ENCODE peak calls at places on chromosomes 5 and 9, in eight cellular contexts. F is prostate gland, C is endothelial cell, H is left ventricle myocardium superior, D is GM12892, I is pancreas, Q is LoVo, M is ELR. T is an unnamed sample.
A peak's percentile ranks its signal among the peaks of the same experiment; 100 is the strongest.

GRCh38 chr9:107650321-107650720 is 160.8 kb upstream of the KLF4 start:
- DNase-seq in F (no peak), C (no peak), H (no peak), D (no peak), I (no peak), Q (no peak), M (peak; percentile 57), T (no peak)

GRCh38 chr5:171647043-171647899 is 138.3 kb upstream of the SMIM23 start:
- DNase-seq in F (no peak), C (no peak), H (no peak), D (no peak), I (no peak), Q (peak; percentile 16), M (peak; percentile 86), T (no peak)

GRCh38 chr5:142753114-142753764 is 16.9 kb upstream of the ARHGAP26 start:
- DNase-seq in F (peak; percentile 84), C (no peak), H (peak; percentile 88), D (no peak), I (no peak), Q (no peak), M (no peak), T (no peak)

GRCh38 chr5:11531805-11532204 is 372.4 kb downstream of the CTNND2 start:
- DNase-seq in F (no peak), C (no peak), H (no peak), D (no peak), I (no peak), Q (no peak), M (no peak), T (no peak)

GRCh38 chr5:29939988-29940387 is 1253.5 kb upstream of the CDH6 start:
- DNase-seq in F (no peak), C (no peak), H (no peak), D (no peak), I (no peak), Q (no peak), M (no peak), T (no peak)

GRCh38 chr9:33924978-33925797 is 108.2 kb downstream of the UBE2R2 start:
- DNase-seq in F (peak; percentile 51), C (peak; percentile 60), H (peak; percentile 46), D (no peak), I (no peak), Q (no peak), M (peak; percentile 73), T (peak; percentile 46)

GRCh38 chr5:93517828-93518227 is 63.2 kb downstream of the NR2F1-AS1 start:
- DNase-seq in F (no peak), C (no peak), H (no peak), D (no peak), I (no peak), Q (no peak), M (no peak), T (no peak)

GRCh38 chr5:80600943-80601693 is 31.0 kb upstream of the ANKRD34B start:
- DNase-seq in F (no peak), C (no peak), H (no peak), D (no peak), I (no peak), Q (no peak), M (no peak), T (peak; percentile 25)

GRCh38 chr5:149576021-149576420 is 5.3 kb upstream of the ARHGEF37 start:
- DNase-seq in F (no peak), C (no peak), H (no peak), D (no peak), I (no peak), Q (no peak), M (no peak), T (peak; percentile 34)

GRCh38 chr5:94268226-94268625 is 350.2 kb downstream of the KIAA0825 start:
- DNase-seq in F (no peak), C (no peak), H (no peak), D (no peak), I (no peak), Q (no peak), M (no peak), T (no peak)

GRCh38 chr5:41707853-41708603 is 162.2 kb downstream of the OXCT1 start:
- DNase-seq in F (no peak), C (peak; percentile 9), H (no peak), D (no peak), I (no peak), Q (peak; percentile 23), M (peak; percentile 63), T (no peak)

GRCh38 chr9:30075451-30076199 is 2308.8 kb upstream of the ACO1 start:
- DNase-seq in F (no peak), C (no peak), H (no peak), D (no peak), I (no peak), Q (peak; percentile 11), M (peak; percentile 22), T (no peak)

GRCh38 chr9:83346655-83347393 is 191.4 kb downstream of the FRMD3 start:
- DNase-seq in F (no peak), C (no peak), H (no peak), D (no peak), I (no peak), Q (no peak), M (no peak), T (no peak)

GRCh38 chr9:136722969-136723356 is 10.6 kb downstream of the DIPK1B start:
- DNase-seq in F (no peak), C (no peak), H (no peak), D (no peak), I (peak; percentile 76), Q (no peak), M (peak; percentile 33), T (no peak)

GRCh38 chr5:72767289-72768010 is 49.0 kb upstream of the TNPO1 start:
- DNase-seq in F (peak; percentile 55), C (no peak), H (no peak), D (no peak), I (no peak), Q (peak; percentile 76), M (peak; percentile 13), T (no peak)

GRCh38 chr5:102090770-102091169 is 205.3 kb downstream of the SLCO4C1 start:
- DNase-seq in F (no peak), C (peak; percentile 56), H (no peak), D (no peak), I (no peak), Q (peak; percentile 28), M (peak; percentile 47), T (no peak)

GRCh38 chr5:81994679-81995078 is 22.9 kb downstream of the ATG10 start:
- DNase-seq in F (no peak), C (no peak), H (no peak), D (no peak), I (no peak), Q (no peak), M (peak; percentile 11), T (no peak)

GRCh38 chr5:124797665-124798087 is 51.2 kb upstream of the ZNF608 start:
- DNase-seq in F (no peak), C (no peak), H (peak; percentile 58), D (no peak), I (no peak), Q (no peak), M (no peak), T (no peak)

GRCh38 chr9:121721770-121722169 is 70.3 kb downstream of the DAB2IP start:
- DNase-seq in F (no peak), C (no peak), H (peak; percentile 77), D (no peak), I (peak; percentile 26), Q (no peak), M (no peak), T (no peak)

GRCh38 chr5:66171349-66172344 is 27.5 kb downstream of the SREK1 start:
- DNase-seq in F (peak; percentile 20), C (peak; percentile 24), H (no peak), D (no peak), I (no peak), Q (peak; percentile 54), M (peak; percentile 78), T (peak; percentile 69)

GRCh38 chr5:99032234-99033013 is 103.6 kb upstream of the CHD1 start:
- DNase-seq in F (peak; percentile 51), C (peak; percentile 51), H (peak; percentile 33), D (no peak), I (no peak), Q (peak; percentile 72), M (peak; percentile 81), T (peak; percentile 47)

GRCh38 chr5:132470596-132470995 is 20.0 kb downstream of the IRF1 start:
- DNase-seq in F (no peak), C (no peak), H (no peak), D (no peak), I (no peak), Q (no peak), M (no peak), T (peak; percentile 21)

GRCh38 chr5:139644001-139644456 is 4.1 kb upstream of the CXXC5 start:
- DNase-seq in F (no peak), C (peak; percentile 3), H (peak; percentile 14), D (no peak), I (peak; percentile 70), Q (no peak), M (no peak), T (no peak)

GRCh38 chr5:77292026-77292757 is 81.7 kb downstream of the PDE8B start:
- DNase-seq in F (no peak), C (no peak), H (no peak), D (no peak), I (no peak), Q (no peak), M (peak; percentile 79), T (no peak)

GRCh38 chr9:113504725-113505590 is 41.4 kb downstream of the RGS3 start:
- DNase-seq in F (no peak), C (no peak), H (no peak), D (no peak), I (no peak), Q (no peak), M (peak; percentile 22), T (no peak)

GRCh38 chr5:112737088-112737471 is 605 bp upstream of the APC start:
- DNase-seq in F (no peak), C (no peak), H (no peak), D (no peak), I (no peak), Q (no peak), M (peak; percentile 17), T (no peak)

GRCh38 chr5:91383956-91384300 is 811 bp upstream of the ARRDC3 start:
- DNase-seq in F (no peak), C (peak; percentile 22), H (no peak), D (no peak), I (no peak), Q (peak; percentile 15), M (peak; percentile 40), T (peak; percentile 41)

GRCh38 chr5:148471379-148471778 is 87.6 kb downstream of the FBXO38 start:
- DNase-seq in F (no peak), C (no peak), H (no peak), D (no peak), I (no peak), Q (no peak), M (no peak), T (no peak)

GRCh38 chr9:130287736-130288135 is 22.2 kb downstream of the HMCN2 start:
- DNase-seq in F (peak; percentile 53), C (no peak), H (peak; percentile 35), D (no peak), I (no peak), Q (no peak), M (no peak), T (no peak)

GRCh38 chr5:132069994-132070393 is 3.6 kb upstream of the CSF2 start:
- DNase-seq in F (no peak), C (no peak), H (no peak), D (no peak), I (no peak), Q (no peak), M (no peak), T (no peak)

GRCh38 chr9:95366731-95367325 is 49.3 kb upstream of the FANCC start:
- DNase-seq in F (no peak), C (no peak), H (no peak), D (no peak), I (no peak), Q (no peak), M (no peak), T (no peak)